ENCODE peak calls at places on chromosomes 3 and 15, in five cellular contexts. One of them, this sample, is unnamed.

GRCh38 chr3:172808969-172809546 is 58.5 kb downstream of the ECT2 start:
- DNase-seq in AG04450: peak
- DNase-seq in psoas muscle: no peak
- DNase-seq in tibial artery: no peak
- DNase-seq in A549: peak
- DNase-seq in this sample: no peak

GRCh38 chr15:67774626-67775025 is 50.7 kb upstream of the SKOR1 start:
- DNase-seq in AG04450: no peak
- DNase-seq in psoas muscle: no peak
- DNase-seq in tibial artery: no peak
- DNase-seq in A549: no peak
- DNase-seq in this sample: no peak

GRCh38 chr3:114659109-114660081 is 365.6 kb downstream of the TIGIT start:
- DNase-seq in AG04450: no peak
- DNase-seq in psoas muscle: peak
- DNase-seq in tibial artery: no peak
- DNase-seq in A549: no peak
- DNase-seq in this sample: no peak

GRCh38 chr3:32577621-32578556 is 7.2 kb upstream of the DYNC1LI1 start:
- DNase-seq in AG04450: no peak
- DNase-seq in psoas muscle: no peak
- DNase-seq in tibial artery: no peak
- DNase-seq in A549: no peak
- DNase-seq in this sample: no peak

GRCh38 chr3:13655074-13655913 is 106.4 kb downstream of the FBLN2 start:
- DNase-seq in AG04450: no peak
- DNase-seq in psoas muscle: no peak
- DNase-seq in tibial artery: no peak
- DNase-seq in A549: peak
- DNase-seq in this sample: peak

GRCh38 chr3:144104146-144104545 is 132.5 kb downstream of the DIPK2A start:
- DNase-seq in AG04450: no peak
- DNase-seq in psoas muscle: no peak
- DNase-seq in tibial artery: no peak
- DNase-seq in A549: no peak
- DNase-seq in this sample: no peak

GRCh38 chr15:96358006-96358794 is 27.7 kb downstream of the NR2F2 start:
- DNase-seq in AG04450: no peak
- DNase-seq in psoas muscle: no peak
- DNase-seq in tibial artery: no peak
- DNase-seq in A549: no peak
- DNase-seq in this sample: no peak

GRCh38 chr3:139227165-139227564 is 116.7 kb upstream of the MRPS22 start:
- DNase-seq in AG04450: no peak
- DNase-seq in psoas muscle: no peak
- DNase-seq in tibial artery: no peak
- DNase-seq in A549: no peak
- DNase-seq in this sample: no peak

GRCh38 chr15:79168922-79169322 is 78.3 kb upstream of the RASGRF1 start:
- DNase-seq in AG04450: no peak
- DNase-seq in psoas muscle: no peak
- DNase-seq in tibial artery: no peak
- DNase-seq in A549: peak
- DNase-seq in this sample: peak

GRCh38 chr15:95922431-95922830 is 408.1 kb upstream of the NR2F2 start:
- DNase-seq in AG04450: no peak
- DNase-seq in psoas muscle: no peak
- DNase-seq in tibial artery: no peak
- DNase-seq in A549: peak
- DNase-seq in this sample: no peak

GRCh38 chr3:67605377-67605776 is 49.0 kb downstream of the SUCLG2 start:
- DNase-seq in AG04450: peak
- DNase-seq in psoas muscle: no peak
- DNase-seq in tibial artery: no peak
- DNase-seq in A549: peak
- DNase-seq in this sample: no peak

GRCh38 chr3:30233924-30234666 is 372.3 kb upstream of the TGFBR2 start:
- DNase-seq in AG04450: no peak
- DNase-seq in psoas muscle: no peak
- DNase-seq in tibial artery: no peak
- DNase-seq in A549: peak
- DNase-seq in this sample: no peak

GRCh38 chr15:43483306-43484128 is 9.4 kb downstream of the TP53BP1 start:
- DNase-seq in AG04450: no peak
- DNase-seq in psoas muscle: no peak
- DNase-seq in tibial artery: no peak
- DNase-seq in A549: peak
- DNase-seq in this sample: no peak

GRCh38 chr3:72234394-72234793 is 449.4 kb upstream of the PROK2 start:
- DNase-seq in AG04450: peak
- DNase-seq in psoas muscle: peak
- DNase-seq in tibial artery: peak
- DNase-seq in A549: no peak
- DNase-seq in this sample: no peak

GRCh38 chr3:133168025-133168401 is 129.8 kb downstream of the TMEM108 start:
- DNase-seq in AG04450: no peak
- DNase-seq in psoas muscle: no peak
- DNase-seq in tibial artery: no peak
- DNase-seq in A549: no peak
- DNase-seq in this sample: no peak

GRCh38 chr3:147157629-147158028 is 248.7 kb downstream of the ZIC4 start:
- DNase-seq in AG04450: no peak
- DNase-seq in psoas muscle: no peak
- DNase-seq in tibial artery: no peak
- DNase-seq in A549: no peak
- DNase-seq in this sample: no peak

GRCh38 chr3:14774431-14774830 is 44.3 kb upstream of the FGD5 start:
- DNase-seq in AG04450: no peak
- DNase-seq in psoas muscle: no peak
- DNase-seq in tibial artery: peak
- DNase-seq in A549: no peak
- DNase-seq in this sample: no peak

GRCh38 chr15:57150066-57150865 is 226.0 kb upstream of the CGNL1 start:
- DNase-seq in AG04450: no peak
- DNase-seq in psoas muscle: no peak
- DNase-seq in tibial artery: no peak
- DNase-seq in A549: no peak
- DNase-seq in this sample: no peak

GRCh38 chr3:121243208-121243607 is 302.6 kb downstream of the POLQ start:
- DNase-seq in AG04450: no peak
- DNase-seq in psoas muscle: no peak
- DNase-seq in tibial artery: no peak
- DNase-seq in A549: no peak
- DNase-seq in this sample: no peak

GRCh38 chr3:30141927-30142326 is 464.5 kb upstream of the TGFBR2 start:
- DNase-seq in AG04450: no peak
- DNase-seq in psoas muscle: no peak
- DNase-seq in tibial artery: no peak
- DNase-seq in A549: no peak
- DNase-seq in this sample: no peak

GRCh38 chr3:194806991-194807685 is 121.5 kb downstream of the FAM43A start:
- DNase-seq in AG04450: no peak
- DNase-seq in psoas muscle: no peak
- DNase-seq in tibial artery: no peak
- DNase-seq in A549: peak
- DNase-seq in this sample: no peak

GRCh38 chr15:26630857-26631256 is 142.0 kb downstream of the GABRB3 start:
- DNase-seq in AG04450: no peak
- DNase-seq in psoas muscle: no peak
- DNase-seq in tibial artery: no peak
- DNase-seq in A549: peak
- DNase-seq in this sample: no peak

GRCh38 chr3:184305577-184305976 is 6.5 kb downstream of the PSMD2 start:
- DNase-seq in AG04450: no peak
- DNase-seq in psoas muscle: no peak
- DNase-seq in tibial artery: no peak
- DNase-seq in A549: peak
- DNase-seq in this sample: no peak

GRCh38 chr15:80832676-80833075 is 53.5 kb downstream of the CEMIP start:
- DNase-seq in AG04450: no peak
- DNase-seq in psoas muscle: no peak
- DNase-seq in tibial artery: no peak
- DNase-seq in A549: no peak
- DNase-seq in this sample: no peak

GRCh38 chr3:58173670-58174472 is 36.9 kb downstream of the DNASE1L3 start:
- DNase-seq in AG04450: no peak
- DNase-seq in psoas muscle: no peak
- DNase-seq in tibial artery: no peak
- DNase-seq in A549: peak
- DNase-seq in this sample: no peak
- TF ChIP-seq CTCF in AG04450: peak
- TF ChIP-seq CTCF in psoas muscle: no peak
- TF ChIP-seq CTCF in tibial artery: no peak
- TF ChIP-seq CTCF in A549: peak
- TF ChIP-seq CTCF in this sample: peak

DNA sequence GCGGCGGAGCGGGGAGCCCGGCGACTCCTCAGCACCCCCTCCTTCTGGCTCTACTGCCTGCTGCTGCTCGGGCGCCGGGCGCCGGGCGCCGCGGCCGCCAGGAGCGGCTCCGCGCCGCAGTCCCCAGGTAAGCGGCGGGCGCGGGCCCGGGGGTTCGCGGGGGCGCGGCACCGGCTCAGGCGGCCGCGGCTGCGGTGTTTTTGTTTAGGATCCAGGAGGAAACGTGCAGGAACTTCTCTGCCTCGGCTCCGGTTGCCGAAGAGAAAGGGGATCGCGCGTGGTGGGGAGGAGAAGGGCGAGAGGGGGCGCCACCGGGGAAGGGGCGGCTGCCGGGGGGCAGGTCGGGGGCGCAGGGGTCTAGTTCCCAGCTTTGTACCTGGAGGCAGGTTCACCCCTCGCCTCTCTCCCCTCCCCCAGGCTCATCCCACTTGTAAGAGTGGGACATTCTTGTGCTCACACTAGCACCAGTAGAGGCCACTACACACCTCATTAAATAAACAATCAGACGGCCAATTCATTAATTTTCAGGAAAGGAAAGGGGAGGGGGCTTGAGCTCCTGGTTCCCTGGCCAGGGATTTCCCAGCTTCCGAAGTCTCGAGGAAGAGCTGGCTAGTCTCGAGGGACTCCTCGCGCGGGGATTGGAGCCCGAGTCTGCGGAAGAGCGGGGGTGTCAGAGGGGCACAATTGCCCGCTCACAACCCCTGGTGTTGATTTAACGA is 575 bp downstream of the NEO1 start:
- DNase-seq in AG04450: no peak
- DNase-seq in psoas muscle: peak
- DNase-seq in tibial artery: peak
- DNase-seq in A549: peak
- DNase-seq in this sample: peak
- TF ChIP-seq CTCF in AG04450: peak
- TF ChIP-seq CTCF in psoas muscle: peak
- TF ChIP-seq CTCF in tibial artery: peak
- TF ChIP-seq CTCF in A549: peak
- TF ChIP-seq CTCF in this sample: peak

GRCh38 chr15:84890670-84891147 is 6.2 kb downstream of the SLC28A1 start:
- DNase-seq in AG04450: no peak
- DNase-seq in psoas muscle: no peak
- DNase-seq in tibial artery: no peak
- DNase-seq in A549: no peak
- DNase-seq in this sample: no peak

GRCh38 chr15:84888639-84889038 is 4.2 kb downstream of the SLC28A1 start:
- DNase-seq in AG04450: no peak
- DNase-seq in psoas muscle: no peak
- DNase-seq in tibial artery: no peak
- DNase-seq in A549: no peak
- DNase-seq in this sample: no peak

GRCh38 chr15:84891339-84891738 is 6.9 kb downstream of the SLC28A1 start:
- DNase-seq in AG04450: no peak
- DNase-seq in psoas muscle: no peak
- DNase-seq in tibial artery: no peak
- DNase-seq in A549: no peak
- DNase-seq in this sample: no peak

GRCh38 chr15:84889313-84889990 is 5.0 kb downstream of the SLC28A1 start:
- DNase-seq in AG04450: no peak
- DNase-seq in psoas muscle: no peak
- DNase-seq in tibial artery: no peak
- DNase-seq in A549: no peak
- DNase-seq in this sample: no peak

GRCh38 chr15:84889991-84890669 is 5.7 kb downstream of the SLC28A1 start:
- DNase-seq in AG04450: no peak
- DNase-seq in psoas muscle: no peak
- DNase-seq in tibial artery: no peak
- DNase-seq in A549: no peak
- DNase-seq in this sample: no peak
- TF ChIP-seq CTCF in AG04450: no peak
- TF ChIP-seq CTCF in psoas muscle: no peak
- TF ChIP-seq CTCF in tibial artery: no peak
- TF ChIP-seq CTCF in A549: no peak
- TF ChIP-seq CTCF in this sample: no peak

GRCh38 chr3:110495201-110495927 is 576.3 kb upstream of the NECTIN3 start:
- DNase-seq in AG04450: no peak
- DNase-seq in psoas muscle: no peak
- DNase-seq in tibial artery: no peak
- DNase-seq in A549: peak
- DNase-seq in this sample: no peak
- TF ChIP-seq CTCF in AG04450: no peak
- TF ChIP-seq CTCF in psoas muscle: no peak
- TF ChIP-seq CTCF in tibial artery: no peak
- TF ChIP-seq CTCF in A549: no peak
- TF ChIP-seq CTCF in this sample: no peak

GRCh38 chr3:37687966-37688365 is 173.7 kb upstream of the CTDSPL start:
- DNase-seq in AG04450: no peak
- DNase-seq in psoas muscle: no peak
- DNase-seq in tibial artery: no peak
- DNase-seq in A549: no peak
- DNase-seq in this sample: no peak

GRCh38 chr3:37686225-37686624 is 175.5 kb upstream of the CTDSPL start:
- DNase-seq in AG04450: no peak
- DNase-seq in psoas muscle: no peak
- DNase-seq in tibial artery: no peak
- DNase-seq in A549: no peak
- DNase-seq in this sample: no peak

GRCh38 chr3:37691213-37691830 is 170.4 kb upstream of the CTDSPL start:
- DNase-seq in AG04450: no peak
- DNase-seq in psoas muscle: no peak
- DNase-seq in tibial artery: peak
- DNase-seq in A549: no peak
- DNase-seq in this sample: no peak

GRCh38 chr3:37688756-37689155 is 172.9 kb upstream of the CTDSPL start:
- DNase-seq in AG04450: no peak
- DNase-seq in psoas muscle: no peak
- DNase-seq in tibial artery: peak
- DNase-seq in A549: no peak
- DNase-seq in this sample: no peak

GRCh38 chr3:37689645-37690356 is 171.9 kb upstream of the CTDSPL start:
- DNase-seq in AG04450: no peak
- DNase-seq in psoas muscle: no peak
- DNase-seq in tibial artery: peak
- DNase-seq in A549: no peak
- DNase-seq in this sample: no peak
- TF ChIP-seq CTCF in AG04450: no peak
- TF ChIP-seq CTCF in psoas muscle: no peak
- TF ChIP-seq CTCF in tibial artery: no peak
- TF ChIP-seq CTCF in A549: no peak
- TF ChIP-seq CTCF in this sample: no peak

This sample was measured in type B pancreatic cell.